ENCODE peak calls at places on chromosomes 16 and 17, in four cellular contexts. Y is CD8-positive, alpha-beta T cell; T is coronary artery; V is HFFc6. Q is an unnamed sample.
A peak's percentile ranks its signal among the peaks of the same experiment; 100 is the strongest.

GRCh38 chr17:41392278-41392677 is 5.1 kb downstream of the KRT31 start:
- DNase-seq in Y (no peak), T (no peak), V (peak; percentile 29), Q (no peak)

GRCh38 chr17:37848690-37849616 is 75.3 kb upstream of the TBC1D3K start:
- DNase-seq in Y (no peak), T (peak; percentile 12), V (peak; percentile 88), Q (no peak)

GRCh38 chr17:59370580-59371299 is 39.3 kb downstream of the YPEL2 start:
- DNase-seq in Y (no peak), T (no peak), V (no peak), Q (no peak)

GRCh38 chr16:29809031-29809747 is 2.8 kb upstream of the PRRT2 start:
- DNase-seq in Y (no peak), T (peak; percentile 74), V (no peak), Q (no peak)

GRCh38 chr17:80451104-80451775 is 25.2 kb downstream of the NPTX1 start:
- DNase-seq in Y (no peak), T (no peak), V (no peak), Q (no peak)

GRCh38 chr17:81735181-81736102 is 23.4 kb downstream of the SLC25A10 start:
- DNase-seq in Y (no peak), T (no peak), V (no peak), Q (no peak)

GRCh38 chr17:32007463-32008298 is 498 bp downstream of the LRRC37B start:
- DNase-seq in Y (peak; percentile 62), T (no peak), V (no peak), Q (peak; percentile 32)

GRCh38 chr16:68790130-68790761 is 53.1 kb upstream of the TANGO6 start:
- DNase-seq in Y (no peak), T (no peak), V (peak; percentile 48), Q (no peak)

GRCh38 chr16:49484454-49484853 is 110.8 kb downstream of the C16orf78 start:
- DNase-seq in Y (no peak), T (no peak), V (no peak), Q (peak; percentile 62)

GRCh38 chr17:7530294-7530900 is 18.5 kb upstream of the TNFSF12 start:
- DNase-seq in Y (no peak), T (no peak), V (no peak), Q (no peak)

GRCh38 chr16:876523-877241 is 76.1 kb upstream of the GNG13 start:
- DNase-seq in Y (no peak), T (no peak), V (no peak), Q (no peak)

GRCh38 chr16:69818811-69819587 is 56.9 kb downstream of the WWP2 start:
- DNase-seq in Y (no peak), T (no peak), V (no peak), Q (no peak)

GRCh38 chr17:65061621-65062020 is 5.1 kb upstream of the GNA13 start:
- DNase-seq in Y (no peak), T (no peak), V (no peak), Q (no peak)

GRCh38 chr17:59219992-59220327 is 351 bp upstream of the GDPD1 start:
- DNase-seq in Y (no peak), T (no peak), V (no peak), Q (no peak)

GRCh38 chr16:68286153-68287074 is 22.1 kb downstream of the SLC7A6 start:
- DNase-seq in Y (peak; percentile 61), T (no peak), V (no peak), Q (no peak)

GRCh38 chr17:8466466-8466865 is 30.8 kb downstream of the NDEL1 start:
- DNase-seq in Y (no peak), T (no peak), V (peak; percentile 51), Q (no peak)

GRCh38 chr17:79659376-79659775 is 48.5 kb upstream of the RBFOX3 start:
- DNase-seq in Y (no peak), T (no peak), V (no peak), Q (no peak)

GRCh38 chr17:71127416-71127815 is 958.1 kb downstream of the KCNJ2 start:
- DNase-seq in Y (no peak), T (no peak), V (no peak), Q (no peak)

GRCh38 chr17:41340496-41340895 is 10.1 kb downstream of the KRT33A start:
- DNase-seq in Y (no peak), T (no peak), V (no peak), Q (no peak)

GRCh38 chr16:65772134-65772732 is 594.3 kb upstream of the CDH5 start:
- DNase-seq in Y (no peak), T (no peak), V (no peak), Q (no peak)

GRCh38 chr17:14123579-14124278 is 54.4 kb downstream of the COX10 start:
- DNase-seq in Y (no peak), T (no peak), V (no peak), Q (no peak)

GRCh38 chr16:8866118-8866883 is 2.5 kb downstream of the CARHSP1 start:
- DNase-seq in Y (no peak), T (no peak), V (no peak), Q (no peak)

GRCh38 chr17:41060052-41060604 is at the start of gene KRTAP2-3:
- DNase-seq in Y (no peak), T (no peak), V (peak; percentile 89), Q (no peak)

GRCh38 chr17:5418858-5419355 is 555 bp downstream of the NUP88 start:
- DNase-seq in Y (no peak), T (no peak), V (peak; percentile 22), Q (no peak)

GRCh38 chr17:5416886-5417285 is 2.6 kb downstream of the NUP88 start:
- DNase-seq in Y (no peak), T (no peak), V (no peak), Q (no peak)

GRCh38 chr17:5419356-5419958 is at the start of gene NUP88:
- DNase-seq in Y (peak; percentile 95), T (peak; percentile 98), V (peak; percentile 97), Q (peak; percentile 97)

GRCh38 chr17:5410594-5411272 is 8.7 kb downstream of the NUP88 start:
- DNase-seq in Y (no peak), T (no peak), V (no peak), Q (no peak)

DNA sequence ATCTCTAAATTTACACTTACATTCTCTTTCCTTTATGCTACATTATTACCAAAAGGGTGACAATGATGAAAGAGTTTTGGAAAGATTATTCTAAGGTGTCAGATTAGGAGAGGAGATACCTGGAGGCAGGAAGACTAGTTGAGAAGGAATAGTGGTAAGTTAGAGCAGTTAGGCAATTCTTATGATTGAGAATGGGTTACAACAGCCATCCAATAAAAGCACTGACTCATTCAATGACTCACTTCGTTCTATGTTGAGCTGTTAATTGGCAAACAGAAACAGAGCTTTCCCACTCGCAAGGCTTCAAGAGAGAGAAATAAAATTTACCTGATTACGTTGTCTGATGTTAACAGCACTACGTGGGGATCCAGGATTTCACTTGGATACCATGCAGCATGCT is 5.8 kb downstream of the NUP88 start:
- DNase-seq in Y (no peak), T (no peak), V (peak; percentile 89), Q (no peak)
- TF ChIP-seq CTCF in Y (no peak), T (no peak), V (no peak), Q (no peak)

DNA sequence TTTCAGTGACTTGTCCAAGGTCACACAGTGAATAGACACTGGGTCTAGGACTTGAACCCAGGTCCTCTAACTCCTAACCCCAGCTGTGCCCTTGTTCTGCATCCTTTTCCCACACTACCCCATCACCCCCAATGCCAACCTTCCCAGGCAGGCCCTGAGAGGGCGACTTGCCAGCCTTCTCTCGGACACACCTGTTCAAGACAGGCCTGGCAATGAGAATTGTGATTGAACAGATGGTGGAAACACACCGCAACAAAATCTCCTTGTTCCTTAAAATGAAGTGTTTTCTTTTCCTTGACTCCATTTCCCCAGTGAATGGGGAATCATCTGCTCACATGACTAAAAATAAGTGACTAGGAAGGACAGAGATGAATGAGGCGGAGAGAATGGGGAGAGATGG is 189.5 kb upstream of the ASIC2 start:
- DNase-seq in Y (no peak), T (no peak), V (no peak), Q (no peak)
- TF ChIP-seq CTCF in Y (no peak), T (no peak), V (no peak), Q (no peak)

DNA sequence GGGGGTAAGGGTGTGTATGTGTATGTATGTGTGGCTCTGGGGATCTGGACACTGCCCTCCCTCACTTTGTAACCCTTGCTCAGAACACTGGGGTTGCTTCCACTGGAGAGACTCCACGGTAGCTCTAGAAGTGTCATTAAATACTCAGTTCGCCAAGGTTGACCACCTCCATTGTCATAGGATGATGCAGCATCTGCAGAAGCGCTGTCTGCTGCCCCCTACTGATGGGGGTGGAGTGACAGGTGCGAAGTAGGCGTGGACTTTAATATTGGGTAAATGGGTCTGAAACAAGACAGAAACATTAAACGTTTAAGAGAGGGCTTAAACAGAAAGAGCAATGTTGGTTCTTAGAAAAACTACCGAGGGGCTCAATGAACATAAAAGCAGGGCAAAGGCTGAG is 35.5 kb upstream of the STAC2 start:
- DNase-seq in Y (no peak), T (no peak), V (no peak), Q (peak; percentile 38)
- TF ChIP-seq CTCF in Y (peak; percentile 27), T (no peak), V (peak; percentile 50), Q (peak; percentile 36)

DNA sequence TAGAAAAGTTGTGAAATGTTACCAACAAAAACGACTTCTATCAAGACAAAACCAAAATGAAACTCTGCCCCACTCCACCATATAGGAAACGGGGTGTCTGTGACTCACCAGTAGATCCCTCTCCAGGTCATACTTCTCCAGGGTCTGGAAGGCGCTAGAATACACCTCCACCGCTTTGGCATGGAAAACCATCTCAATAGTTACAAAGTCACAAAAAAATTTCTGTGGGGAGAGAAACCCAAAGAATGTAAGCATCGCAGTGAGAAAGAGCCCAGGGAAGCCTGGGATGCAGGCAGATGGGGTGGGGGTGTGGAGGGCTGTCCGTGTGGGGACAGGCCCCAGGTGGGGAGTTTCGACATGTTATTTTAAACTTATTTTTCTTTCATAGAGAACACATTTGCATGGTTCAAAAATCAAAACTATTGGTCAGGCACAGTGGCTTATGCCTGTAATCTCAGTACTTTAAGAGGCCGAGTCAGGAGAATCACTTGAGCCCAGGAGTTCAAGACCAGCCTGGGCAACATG is 10.1 kb downstream of the CIBAR2 start:
- DNase-seq in Y (no peak), T (no peak), V (no peak), Q (no peak)
- TF ChIP-seq CTCF in Y (no peak), T (no peak), V (no peak), Q (no peak)

DNA sequence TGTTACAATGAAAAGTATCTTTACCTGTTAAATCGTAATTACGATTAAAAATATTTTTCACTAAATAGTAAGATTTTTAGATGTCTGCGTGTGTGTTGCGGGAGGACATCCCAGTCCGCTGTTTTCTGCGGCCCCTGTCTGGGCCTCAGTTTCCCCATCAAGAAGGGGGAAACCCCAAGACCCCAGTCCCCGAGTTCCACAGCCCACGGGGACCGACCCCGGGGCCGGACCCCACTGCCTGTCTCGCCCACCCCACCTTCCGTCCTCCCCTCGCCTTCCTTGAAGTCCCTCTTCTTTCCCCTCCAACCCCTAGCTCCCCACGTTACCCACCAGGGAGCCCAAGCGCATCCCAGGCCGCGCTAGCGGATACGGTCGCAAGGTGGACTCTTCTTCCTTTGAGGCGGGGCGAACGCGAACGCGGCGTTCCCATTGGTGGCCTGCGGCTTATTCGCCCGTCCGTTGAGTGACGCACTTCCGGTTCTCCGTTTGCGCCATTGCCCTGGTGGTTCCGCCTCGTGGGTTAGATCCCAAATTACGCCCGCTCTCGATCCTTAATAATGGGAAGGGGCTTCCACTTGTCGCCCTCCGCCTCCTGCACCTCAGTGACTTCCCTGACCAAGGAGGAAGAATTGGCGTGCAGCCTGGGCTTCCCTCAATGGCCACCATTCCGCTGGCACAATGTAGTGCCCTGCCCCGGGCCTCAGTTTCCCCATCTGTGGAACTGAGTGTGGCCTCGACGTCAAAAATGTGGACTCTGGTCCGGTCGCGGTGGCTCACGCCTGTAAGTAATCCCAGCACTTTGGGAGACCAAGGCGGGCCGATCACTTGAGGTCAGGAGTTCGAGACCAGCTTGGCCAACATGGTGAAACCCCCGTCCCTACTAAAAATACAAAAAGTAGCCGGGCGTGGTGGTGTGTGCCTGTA is at the start of gene NSMCE1:
- DNase-seq in Y (peak; percentile 98), T (peak; percentile 97), V (peak; percentile 93), Q (peak; percentile 91)
- TF ChIP-seq CTCF in Y (no peak), T (no peak), V (peak; percentile 47), Q (no peak)

GRCh38 chr17:53093386-53093785 is 729.3 kb upstream of the KIF2B start:
- DNase-seq in Y (no peak), T (no peak), V (no peak), Q (no peak)
- TF ChIP-seq CTCF in Y (no peak), T (no peak), V (no peak), Q (no peak)